ENCODE peak calls at places on chromosome 3, in four cellular contexts. G is WTC11, R is K562, B is HepG2. U is an unnamed sample.

GRCh38 chr3:53149699-53150098 is 11.3 kb upstream of the PRKCD start:
- DNase-seq in G (no peak), R (no peak), B (no peak), U (no peak)

GRCh38 chr3:51940648-51941421 is 869 bp downstream of the RRP9 start:
- DNase-seq in B (no peak), R (no peak), G (peak; percentile 8), U (no peak)

GRCh38 chr3:535566-536416 is 339.2 kb downstream of the CHL1 start:
- DNase-seq in B (no peak), R (peak; percentile 6), G (no peak), U (peak; percentile 6)

GRCh38 chr3:64668582-64669510 is 19.0 kb downstream of the ADAMTS9 start:
- DNase-seq in B (no peak), G (no peak), R (no peak), U (no peak)

GRCh38 chr3:81744366-81744765 is 17.1 kb downstream of the GBE1 start:
- DNase-seq in G (no peak), R (peak; percentile 38), B (peak; percentile 37), U (no peak)

GRCh38 chr3:38117163-38117716 is 19.7 kb downstream of the ACAA1 start:
- DNase-seq in G (no peak), R (no peak), B (no peak), U (no peak)

GRCh38 chr3:111531446-111531845 is 10.6 kb upstream of the CD96 start:
- DNase-seq in B (no peak), G (no peak), R (no peak), U (no peak)

GRCh38 chr3:170233532-170233931 is 11.3 kb downstream of the PRKCI start:
- DNase-seq in G (no peak), R (peak; percentile 8), B (peak; percentile 5), U (no peak)

GRCh38 chr3:104460477-104461406 is 906.0 kb upstream of the ALCAM start:
- DNase-seq in R (no peak), G (no peak), B (no peak), U (no peak)

GRCh38 chr3:127902486-127902885 is 12.5 kb upstream of the KBTBD12 start:
- DNase-seq in B (no peak), G (no peak), R (no peak), U (no peak)

GRCh38 chr3:12507871-12508281 is 23.6 kb downstream of the TSEN2 start:
- DNase-seq in G (no peak), B (no peak), R (no peak), U (no peak)

GRCh38 chr3:186123012-186123411 is 14.1 kb upstream of the ETV5 start:
- DNase-seq in R (no peak), G (no peak), B (no peak), U (no peak)

GRCh38 chr3:186121271-186121670 is 12.4 kb upstream of the ETV5 start:
- DNase-seq in B (no peak), R (no peak), G (no peak), U (no peak)

GRCh38 chr3:186124618-186125017 is 15.7 kb upstream of the ETV5 start:
- DNase-seq in R (no peak), G (no peak), B (no peak), U (no peak)

GRCh38 chr3:186119499-186119898 is 10.6 kb upstream of the ETV5 start:
- DNase-seq in B (no peak), R (no peak), G (no peak), U (no peak)

DNA sequence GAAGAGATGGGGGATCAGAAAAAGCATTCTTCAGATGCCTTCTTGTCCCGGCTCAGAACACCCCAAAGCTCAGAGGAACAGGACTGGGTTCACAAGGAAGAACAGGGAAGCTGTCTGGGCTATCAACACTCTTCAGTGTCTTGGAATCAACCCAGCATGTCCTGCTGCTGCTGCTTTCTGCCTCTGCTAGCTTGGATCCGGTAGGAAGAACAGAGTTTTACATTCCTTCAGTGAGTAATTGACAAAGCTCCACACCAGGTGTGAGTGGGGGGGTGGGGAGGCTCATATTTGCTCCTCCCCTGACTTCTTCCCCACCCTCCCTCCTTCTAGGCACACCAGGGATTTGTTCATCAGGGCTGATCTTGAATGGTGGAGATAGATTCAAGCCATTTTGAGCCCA is 13.1 kb upstream of the ETV5 start:
- DNase-seq in R (no peak), G (peak; percentile 54), B (no peak), U (no peak)
- TF ChIP-seq ELF4 in R (no peak), G (no peak), B (no peak), U (no peak)

DNA sequence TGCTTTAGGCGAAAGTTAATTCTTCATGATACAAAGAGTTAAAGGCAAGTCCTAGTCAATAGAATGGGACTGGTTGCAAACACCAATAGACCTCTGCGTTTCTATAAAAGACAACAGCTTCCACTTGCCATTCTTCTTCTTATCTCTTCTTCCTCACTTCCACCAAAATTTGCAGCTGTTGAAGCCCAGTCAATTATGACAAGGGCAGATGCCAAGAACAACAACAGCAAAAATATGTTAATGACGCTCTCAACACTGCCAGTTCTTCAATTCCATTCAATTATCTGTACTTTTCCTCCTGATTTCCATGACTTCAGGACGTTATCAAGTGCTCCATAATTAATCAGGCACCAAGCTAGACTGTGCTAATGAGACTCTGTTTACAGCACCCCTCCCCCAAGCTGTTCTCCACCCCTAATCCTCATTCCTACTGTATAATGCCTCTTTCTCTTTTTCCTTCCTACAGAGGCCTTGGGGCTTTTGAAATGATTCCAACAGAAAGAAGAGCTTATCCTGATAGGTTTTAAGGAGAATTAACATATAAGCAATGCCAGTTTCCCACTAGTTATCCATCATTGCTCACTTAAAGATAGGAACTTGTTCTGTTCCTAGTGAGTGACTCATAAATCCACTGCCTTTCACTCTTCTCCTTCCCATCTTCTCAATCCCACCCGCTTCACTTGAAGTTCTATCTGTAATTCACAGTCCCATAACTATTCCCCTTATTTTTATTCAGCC is 1160.4 kb downstream of the IGSF11 start:
- DNase-seq in G (no peak), R (no peak), B (no peak), U (no peak)
- TF ChIP-seq ELF4 in G (no peak), R (no peak), B (no peak), U (no peak)

DNA sequence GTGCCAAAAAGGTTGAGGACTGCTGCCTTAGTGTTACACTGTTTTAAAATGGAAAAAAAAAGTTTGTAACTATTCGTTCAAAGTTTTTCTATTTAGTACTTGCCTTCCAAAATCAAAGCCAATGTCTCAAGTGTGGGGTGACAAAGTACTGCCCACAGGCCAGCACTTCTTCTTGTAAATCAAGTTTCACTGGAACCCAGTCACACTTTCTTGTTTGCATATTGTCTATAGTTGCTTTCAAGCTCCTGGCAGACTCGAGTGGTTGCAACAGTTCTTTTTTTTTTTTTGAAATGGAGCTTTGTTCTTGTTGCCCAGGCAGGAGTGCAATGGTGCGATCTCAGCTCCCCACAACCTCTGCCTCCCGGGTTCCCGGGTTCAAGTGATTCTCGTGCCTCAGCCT is 75.3 kb upstream of the RPL35A start:
- DNase-seq in B (no peak), R (no peak), G (no peak), U (no peak)
- TF ChIP-seq ELF4 in B (no peak), R (no peak), G (no peak), U (no peak)

DNA sequence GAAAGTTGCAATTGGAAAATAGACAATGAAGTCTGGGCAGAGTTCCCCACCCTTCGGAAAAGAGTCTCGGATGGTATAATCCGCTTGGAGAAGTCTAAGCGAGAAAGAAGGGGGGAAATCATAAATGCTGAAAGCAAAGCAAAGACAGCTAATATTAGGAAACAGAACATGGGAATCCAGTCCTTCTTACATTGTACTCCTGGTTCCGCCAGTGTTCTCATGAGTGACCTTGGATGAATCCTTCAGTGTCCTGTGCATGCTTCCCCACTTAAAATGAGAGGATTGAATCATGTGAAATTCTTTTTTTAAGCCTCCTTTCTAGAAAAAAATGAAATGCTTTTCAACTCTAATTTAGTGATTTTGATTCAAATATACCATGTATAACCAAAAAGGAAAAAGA is 162.5 kb downstream of the ATG7 start:
- DNase-seq in G (no peak), B (no peak), R (no peak), U (no peak)
- TF ChIP-seq ELF4 in G (no peak), B (no peak), R (no peak), U (no peak)

GRCh38 chr3:139764936-139765335 is 87.2 kb upstream of the NMNAT3 start:
- DNase-seq in B (no peak), G (no peak), R (no peak), U (no peak)
- TF ChIP-seq ELF4 in B (no peak), G (no peak), R (no peak), U (no peak)